ENCODE peak calls at places on chromosomes 6 and 20, in six cellular contexts. H is HepG2, X is lower lobe of right lung, C is A549, W is mesendoderm, T is GM23248. O is an unnamed sample.
A peak's percentile ranks its signal among the peaks of the same experiment; 100 is the strongest.

GRCh38 chr6:168314948-168315347 is 4.6 kb downstream of the DACT2 start:
- DNase-seq in H (no peak), X (no peak), C (peak; percentile 23), W (no peak), T (peak; percentile 12), O (peak; percentile 16)

GRCh38 chr20:11437611-11438380 is 479.9 kb upstream of the BTBD3 start:
- DNase-seq in H (no peak), X (no peak), C (no peak), W (peak; percentile 44), T (no peak), O (no peak)

GRCh38 chr6:28768187-28768913 is 155.4 kb downstream of the TRIM27 start:
- DNase-seq in H (no peak), X (no peak), C (no peak), W (peak; percentile 78), T (no peak), O (no peak)

GRCh38 chr20:9021699-9022098 is 47.2 kb upstream of the PLCB4 start:
- DNase-seq in H (no peak), X (no peak), C (peak; percentile 50), W (peak; percentile 70), T (no peak), O (no peak)

GRCh38 chr20:63151554-63152321 is 64.2 kb downstream of the YTHDF1 start:
- DNase-seq in H (no peak), X (peak; percentile 35), C (no peak), W (no peak), T (peak; percentile 45), O (no peak)

GRCh38 chr6:22367331-22367730 is 70.5 kb upstream of the PRL start:
- DNase-seq in H (no peak), X (no peak), C (no peak), W (no peak), T (peak; percentile 17), O (no peak)

GRCh38 chr20:18276821-18277220 is 11.5 kb upstream of the ZNF133 start:
- DNase-seq in H (peak; percentile 75), X (peak; percentile 70), C (peak; percentile 78), W (peak; percentile 87), T (peak; percentile 88), O (peak; percentile 72)

GRCh38 chr6:145814035-145814500 is 527 bp downstream of the FBXO30 start:
- DNase-seq in H (peak; percentile 54), X (peak; percentile 67), C (peak; percentile 61), W (peak; percentile 80), T (peak; percentile 64), O (peak; percentile 26)

DNA sequence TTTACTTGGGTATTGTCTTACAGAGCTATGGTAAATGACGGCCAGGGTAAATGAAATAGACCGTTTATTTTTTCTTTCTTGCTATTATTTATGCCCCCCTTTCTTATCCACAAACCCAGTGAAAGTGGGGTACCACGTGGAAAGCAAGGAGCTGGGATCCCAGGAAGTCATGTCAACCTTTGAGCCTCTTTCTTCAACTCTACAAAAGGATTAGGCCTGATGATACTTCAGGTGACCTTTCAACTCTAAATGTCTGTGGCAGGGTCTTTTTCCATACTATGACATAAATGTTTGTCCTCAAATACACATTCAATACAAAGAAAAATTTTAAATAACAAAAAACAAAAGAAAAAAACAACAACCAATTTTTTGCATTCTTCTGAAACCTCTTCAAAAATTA is 291.4 kb downstream of the ADGB start:
- DNase-seq in H (no peak), X (no peak), C (no peak), W (no peak), T (no peak), O (no peak)
- H3K4me1 ChIP-seq in H (peaks cover 10% of the 10 kb centered on the region), X (no peaks in the 10 kb centered on the region), C (peaks cover 2% of the 10 kb centered on the region), W (no peaks in the 10 kb centered on the region), T (peaks cover 36% of the 10 kb centered on the region), O (no peaks in the 10 kb centered on the region)

DNA sequence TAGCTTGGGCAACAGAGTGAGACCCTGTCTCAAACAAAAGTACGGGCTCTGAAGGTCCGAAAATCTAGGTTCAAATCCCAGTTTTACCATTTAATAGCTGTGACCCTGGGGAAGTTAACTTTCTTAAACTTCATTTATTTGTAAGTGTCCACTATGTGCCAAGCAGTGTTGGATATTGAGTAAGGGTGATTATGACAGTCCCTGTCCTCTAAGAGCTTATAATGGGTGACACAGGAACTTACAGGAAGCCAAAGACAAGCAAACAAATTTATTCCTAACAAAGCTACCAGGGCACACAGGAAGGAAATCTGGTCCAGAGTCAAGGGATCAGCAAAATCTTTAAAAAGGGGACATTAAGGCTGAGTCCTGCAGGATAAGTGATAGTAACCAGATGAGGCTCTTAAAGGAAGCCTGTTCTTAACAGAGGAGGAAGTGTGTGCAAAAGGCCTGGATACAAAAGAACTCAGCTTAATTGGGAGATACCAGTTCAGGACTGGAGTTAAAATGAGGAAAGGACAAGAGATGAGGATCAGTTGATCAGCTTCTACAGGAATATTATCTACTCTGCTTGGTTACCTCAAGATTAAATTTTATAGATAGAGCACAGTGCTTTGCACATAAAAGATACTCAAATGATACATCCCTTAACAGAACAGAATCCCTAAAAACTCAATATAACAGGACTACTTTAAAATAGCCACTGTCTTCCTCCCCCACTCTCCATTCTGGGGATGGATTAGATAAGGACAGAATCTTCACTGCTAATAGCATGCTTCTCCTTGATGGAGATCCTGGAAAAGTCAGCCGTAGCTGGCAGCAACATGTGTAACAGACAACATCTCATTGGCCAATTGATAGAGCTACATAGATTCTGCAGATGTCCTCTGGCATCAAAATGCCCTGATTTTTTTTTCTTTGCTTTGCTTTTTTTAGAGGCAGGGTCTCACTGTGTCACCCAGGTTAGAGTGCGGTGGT is 6.1 kb downstream of the SNX3 start:
- DNase-seq in H (no peak), X (no peak), C (no peak), W (no peak), T (no peak), O (no peak)
- H3K4me1 ChIP-seq in H (peaks cover 49% of the 10 kb centered on the region), X (peaks cover 79% of the 10 kb centered on the region), C (peaks cover 3% of the 10 kb centered on the region), W (no peaks in the 10 kb centered on the region), T (peaks cover 5% of the 10 kb centered on the region), O (peaks cover 88% of the 10 kb centered on the region)

DNA sequence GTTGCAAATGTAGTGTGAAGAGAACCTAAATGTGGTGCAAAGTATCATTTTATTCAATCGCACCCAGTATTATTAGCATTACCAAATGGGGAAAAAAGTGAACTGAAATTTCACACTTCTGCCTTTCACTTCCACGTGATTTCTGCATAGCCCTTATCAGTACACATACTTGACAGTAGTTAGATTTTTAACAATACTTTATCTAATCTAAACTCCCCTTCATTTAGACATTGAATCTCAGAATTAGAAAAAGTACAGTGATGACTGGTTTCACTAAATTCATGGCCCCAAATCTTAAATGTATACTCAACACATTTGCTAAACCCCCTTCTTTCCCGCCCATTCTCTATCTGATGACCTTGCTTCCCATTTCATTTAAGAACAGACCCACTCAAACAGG is 14.3 kb downstream of the STX7 start:
- DNase-seq in H (no peak), X (no peak), C (no peak), W (no peak), T (no peak), O (no peak)
- H3K4me1 ChIP-seq in H (peaks cover 6% of the 10 kb centered on the region), X (peaks cover 45% of the 10 kb centered on the region), C (no peaks in the 10 kb centered on the region), W (peaks cover 6% of the 10 kb centered on the region), T (peaks cover 9% of the 10 kb centered on the region), O (peaks cover 11% of the 10 kb centered on the region)

GRCh38 chr6:132458887-132459604 is 53.9 kb downstream of the STX7 start:
- DNase-seq in H (no peak), X (no peak), C (no peak), W (no peak), T (no peak), O (no peak)
- H3K4me1 ChIP-seq in H (no peaks in the 10 kb centered on the region), X (no peaks in the 10 kb centered on the region), C (no peaks in the 10 kb centered on the region), W (no peaks in the 10 kb centered on the region), T (peaks cover 9% of the 10 kb centered on the region), O (no peaks in the 10 kb centered on the region)

DNA sequence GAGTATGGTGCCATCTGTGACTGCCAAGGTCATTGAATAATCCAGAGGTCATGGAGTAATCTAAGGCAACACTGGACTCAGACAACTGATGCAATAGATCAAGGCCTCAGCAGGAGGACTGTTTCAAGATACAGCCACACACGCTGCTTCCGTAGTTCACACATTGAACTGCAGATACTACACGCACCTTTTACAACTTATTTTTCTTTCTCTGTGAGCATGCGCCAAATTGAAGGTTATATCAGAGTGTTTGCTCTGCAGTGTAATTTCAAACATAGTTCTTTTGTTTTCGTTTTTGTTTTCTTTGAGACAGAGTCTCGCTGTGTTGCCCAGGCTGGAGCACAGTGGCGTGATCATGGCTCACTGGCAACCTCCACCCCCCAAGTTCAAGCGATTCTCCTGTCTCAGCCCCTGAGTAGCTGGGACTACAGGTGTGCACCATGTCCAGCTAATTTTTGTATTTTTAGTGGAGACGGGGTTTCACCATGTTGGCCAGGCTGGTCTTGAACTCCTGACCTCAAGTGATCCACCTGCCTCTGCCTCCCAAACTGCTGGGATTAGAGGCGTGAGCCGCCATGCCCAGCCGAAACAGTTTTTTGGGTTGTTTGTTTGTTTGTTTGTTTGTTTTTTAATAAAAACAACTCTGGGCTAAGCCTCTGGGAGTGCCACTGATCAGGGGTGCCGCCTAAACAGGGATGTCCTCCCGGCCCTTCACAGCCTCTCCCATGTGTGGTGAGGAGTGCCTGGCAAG is 96.6 kb upstream of the NAA20 start:
- DNase-seq in H (peak; percentile 87), X (no peak), C (no peak), W (no peak), T (no peak), O (no peak)
- H3K4me1 ChIP-seq in H (peaks cover 45% of the 10 kb centered on the region), X (peaks cover 73% of the 10 kb centered on the region), C (peaks cover 12% of the 10 kb centered on the region), W (no peaks in the 10 kb centered on the region), T (peaks cover 10% of the 10 kb centered on the region), O (peaks cover 14% of the 10 kb centered on the region)

GRCh38 chr6:46378882-46379405 is 112.3 kb downstream of the RCAN2 start:
- DNase-seq in H (peak; percentile 26), X (no peak), C (no peak), W (no peak), T (no peak), O (no peak)
- H3K4me1 ChIP-seq in H (peaks cover 48% of the 10 kb centered on the region), X (peaks cover 18% of the 10 kb centered on the region), C (no peaks in the 10 kb centered on the region), W (no peaks in the 10 kb centered on the region), T (no peaks in the 10 kb centered on the region), O (peaks cover 71% of the 10 kb centered on the region)

DNA sequence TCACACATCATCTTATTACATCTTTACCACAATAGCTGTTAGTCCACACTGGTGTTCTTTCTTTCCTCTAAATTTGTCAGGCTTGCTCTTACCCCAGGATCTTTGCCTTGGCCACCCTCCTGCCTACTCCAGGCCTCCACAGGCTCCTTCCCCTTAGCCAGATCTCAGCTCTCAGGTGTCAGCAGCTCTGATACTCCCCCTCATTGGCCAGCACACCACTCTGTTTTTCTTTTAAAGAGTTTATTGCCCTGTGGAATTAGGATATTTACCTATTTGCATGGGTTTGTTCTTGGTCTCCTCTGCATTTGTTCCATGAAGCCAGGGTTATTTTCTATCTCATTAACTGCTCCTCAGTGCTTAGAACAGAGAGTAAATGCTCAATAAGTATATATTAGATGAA is 36.7 kb downstream of the GCNT2 start:
- DNase-seq in H (no peak), X (no peak), C (no peak), W (no peak), T (no peak), O (no peak)
- H3K4me1 ChIP-seq in H (no peaks in the 10 kb centered on the region), X (peaks cover 5% of the 10 kb centered on the region), C (no peaks in the 10 kb centered on the region), W (peaks cover 11% of the 10 kb centered on the region), T (no peaks in the 10 kb centered on the region), O (peaks cover 12% of the 10 kb centered on the region)

GRCh38 chr20:35731862-35732643 is 10.0 kb downstream of the RBM39 start:
- DNase-seq in H (no peak), X (no peak), C (no peak), W (no peak), T (no peak), O (no peak)
- H3K4me1 ChIP-seq in H (peaks cover 65% of the 10 kb centered on the region), X (peaks cover 79% of the 10 kb centered on the region), C (peaks cover 59% of the 10 kb centered on the region), W (no peaks in the 10 kb centered on the region), T (peaks cover 51% of the 10 kb centered on the region), O (peaks cover 62% of the 10 kb centered on the region)